ENCODE peak calls at places on chromosome 22, in six cellular contexts. One of them, this sample, is unnamed.

GRCh38 chr22:17777005-17777716 is 2.9 kb upstream of the BID start:
- DNase-seq in GM20000: peak
- DNase-seq in lung microvascular endothelial cell: peak
- DNase-seq in mucosa of descending colon: peak
- DNase-seq in HAP-1: no peak
- DNase-seq in astrocyte: no peak
- DNase-seq in this sample: no peak

GRCh38 chr22:28016781-28017557 is 97.9 kb upstream of the PITPNB start:
- DNase-seq in astrocyte: no peak
- DNase-seq in lung microvascular endothelial cell: no peak
- DNase-seq in HAP-1: no peak
- DNase-seq in mucosa of descending colon: no peak
- DNase-seq in GM20000: no peak
- DNase-seq in this sample: no peak

GRCh38 chr22:45009881-45010531 is at the start of gene PHF21B:
- DNase-seq in GM20000: peak
- DNase-seq in astrocyte: no peak
- DNase-seq in lung microvascular endothelial cell: peak
- DNase-seq in mucosa of descending colon: no peak
- DNase-seq in HAP-1: peak
- DNase-seq in this sample: no peak

GRCh38 chr22:20803696-20804324 is 29.9 kb downstream of the SERPIND1 start:
- DNase-seq in GM20000: peak
- DNase-seq in HAP-1: peak
- DNase-seq in lung microvascular endothelial cell: peak
- DNase-seq in mucosa of descending colon: no peak
- DNase-seq in astrocyte: no peak
- DNase-seq in this sample: no peak

GRCh38 chr22:23204541-23205157 is 24.3 kb downstream of the BCR start:
- DNase-seq in mucosa of descending colon: no peak
- DNase-seq in GM20000: no peak
- DNase-seq in lung microvascular endothelial cell: no peak
- DNase-seq in HAP-1: no peak
- DNase-seq in astrocyte: no peak
- DNase-seq in this sample: no peak

GRCh38 chr22:38144025-38144405 is 33.5 kb upstream of the BAIAP2L2 start:
- DNase-seq in GM20000: no peak
- DNase-seq in mucosa of descending colon: no peak
- DNase-seq in HAP-1: no peak
- DNase-seq in astrocyte: no peak
- DNase-seq in lung microvascular endothelial cell: no peak
- DNase-seq in this sample: no peak

GRCh38 chr22:36773935-36774334 is 2.0 kb downstream of the IFT27 start:
- DNase-seq in HAP-1: no peak
- DNase-seq in lung microvascular endothelial cell: peak
- DNase-seq in mucosa of descending colon: no peak
- DNase-seq in GM20000: no peak
- DNase-seq in astrocyte: no peak
- DNase-seq in this sample: no peak

GRCh38 chr22:22882033-22882717 is 5.4 kb upstream of the IGLL5 start:
- DNase-seq in astrocyte: no peak
- DNase-seq in lung microvascular endothelial cell: no peak
- DNase-seq in GM20000: peak
- DNase-seq in mucosa of descending colon: no peak
- DNase-seq in HAP-1: no peak
- DNase-seq in this sample: no peak

GRCh38 chr22:37959231-37959825 is 5.8 kb downstream of the POLR2F start:
- DNase-seq in HAP-1: no peak
- DNase-seq in lung microvascular endothelial cell: no peak
- DNase-seq in GM20000: no peak
- DNase-seq in astrocyte: no peak
- DNase-seq in mucosa of descending colon: no peak
- DNase-seq in this sample: no peak

GRCh38 chr22:42160251-42160650 is 29.6 kb upstream of the CYP2D6 start:
- DNase-seq in GM20000: no peak
- DNase-seq in HAP-1: no peak
- DNase-seq in astrocyte: no peak
- DNase-seq in mucosa of descending colon: no peak
- DNase-seq in lung microvascular endothelial cell: no peak
- DNase-seq in this sample: no peak

GRCh38 chr22:31199187-31199586 is 12.9 kb upstream of the LIMK2 start:
- DNase-seq in astrocyte: no peak
- DNase-seq in lung microvascular endothelial cell: peak
- DNase-seq in GM20000: no peak
- DNase-seq in mucosa of descending colon: no peak
- DNase-seq in HAP-1: no peak
- DNase-seq in this sample: no peak

GRCh38 chr22:29032014-29032475 is 29.6 kb downstream of the C22orf31 start:
- DNase-seq in mucosa of descending colon: no peak
- DNase-seq in GM20000: no peak
- DNase-seq in HAP-1: no peak
- DNase-seq in lung microvascular endothelial cell: no peak
- DNase-seq in astrocyte: no peak
- DNase-seq in this sample: no peak

GRCh38 chr22:22408731-22409696 is 99.5 kb downstream of the ZNF280B start:
- DNase-seq in GM20000: peak
- DNase-seq in lung microvascular endothelial cell: peak
- DNase-seq in mucosa of descending colon: no peak
- DNase-seq in astrocyte: no peak
- DNase-seq in HAP-1: peak
- DNase-seq in this sample: no peak

GRCh38 chr22:43922123-43922522 is 1.5 kb upstream of the PNPLA3 start:
- DNase-seq in lung microvascular endothelial cell: no peak
- DNase-seq in astrocyte: no peak
- DNase-seq in mucosa of descending colon: no peak
- DNase-seq in HAP-1: no peak
- DNase-seq in GM20000: no peak
- DNase-seq in this sample: no peak

GRCh38 chr22:42747701-42748513 is 27.2 kb upstream of the A4GALT start:
- DNase-seq in GM20000: no peak
- DNase-seq in HAP-1: no peak
- DNase-seq in astrocyte: peak
- DNase-seq in lung microvascular endothelial cell: peak
- DNase-seq in mucosa of descending colon: no peak
- DNase-seq in this sample: no peak

GRCh38 chr22:29477919-29478318 is 2.1 kb upstream of the NEFH start:
- DNase-seq in HAP-1: no peak
- DNase-seq in astrocyte: no peak
- DNase-seq in mucosa of descending colon: no peak
- DNase-seq in lung microvascular endothelial cell: no peak
- DNase-seq in GM20000: no peak
- DNase-seq in this sample: no peak

GRCh38 chr22:17579535-17579981 is 16.3 kb downstream of the SLC25A18 start:
- DNase-seq in astrocyte: no peak
- DNase-seq in HAP-1: no peak
- DNase-seq in GM20000: no peak
- DNase-seq in lung microvascular endothelial cell: no peak
- DNase-seq in mucosa of descending colon: peak
- DNase-seq in this sample: no peak

GRCh38 chr22:17858033-17858432 is 83.8 kb upstream of the BID start:
- DNase-seq in mucosa of descending colon: peak
- DNase-seq in GM20000: no peak
- DNase-seq in HAP-1: no peak
- DNase-seq in lung microvascular endothelial cell: no peak
- DNase-seq in astrocyte: no peak
- DNase-seq in this sample: no peak

GRCh38 chr22:32852346-32853251 is 51.1 kb downstream of the TIMP3 start:
- DNase-seq in astrocyte: no peak
- DNase-seq in GM20000: no peak
- DNase-seq in mucosa of descending colon: no peak
- DNase-seq in lung microvascular endothelial cell: no peak
- DNase-seq in HAP-1: no peak
- DNase-seq in this sample: no peak

GRCh38 chr22:24968066-24968561 is 15.6 kb downstream of the KIAA1671 start:
- DNase-seq in astrocyte: peak
- DNase-seq in HAP-1: no peak
- DNase-seq in lung microvascular endothelial cell: peak
- DNase-seq in GM20000: no peak
- DNase-seq in mucosa of descending colon: no peak
- DNase-seq in this sample: no peak

GRCh38 chr22:20011123-20011992 is 5.3 kb downstream of the ARVCF start:
- DNase-seq in mucosa of descending colon: peak
- DNase-seq in HAP-1: no peak
- DNase-seq in GM20000: no peak
- DNase-seq in lung microvascular endothelial cell: no peak
- DNase-seq in astrocyte: no peak
- DNase-seq in this sample: no peak

GRCh38 chr22:40733919-40734318 is 54.6 kb downstream of the MCHR1 start:
- DNase-seq in HAP-1: no peak
- DNase-seq in lung microvascular endothelial cell: no peak
- DNase-seq in mucosa of descending colon: no peak
- DNase-seq in astrocyte: no peak
- DNase-seq in GM20000: no peak
- DNase-seq in this sample: no peak

GRCh38 chr22:37529652-37530345 is 10.6 kb upstream of the CARD10 start:
- DNase-seq in HAP-1: no peak
- DNase-seq in mucosa of descending colon: peak
- DNase-seq in lung microvascular endothelial cell: no peak
- DNase-seq in GM20000: no peak
- DNase-seq in astrocyte: no peak
- DNase-seq in this sample: no peak

GRCh38 chr22:49564054-49564453 is 263.6 kb downstream of the BRD1 start:
- DNase-seq in GM20000: no peak
- DNase-seq in astrocyte: no peak
- DNase-seq in HAP-1: peak
- DNase-seq in lung microvascular endothelial cell: no peak
- DNase-seq in mucosa of descending colon: no peak
- DNase-seq in this sample: no peak

GRCh38 chr22:47437110-47437509 is 674.7 kb downstream of the TBC1D22A start:
- DNase-seq in lung microvascular endothelial cell: no peak
- DNase-seq in HAP-1: no peak
- DNase-seq in mucosa of descending colon: no peak
- DNase-seq in GM20000: peak
- DNase-seq in astrocyte: no peak
- DNase-seq in this sample: no peak

GRCh38 chr22:19767427-19768380 is 7.1 kb downstream of the TBX1 start:
- DNase-seq in GM20000: no peak
- DNase-seq in HAP-1: no peak
- DNase-seq in lung microvascular endothelial cell: peak
- DNase-seq in mucosa of descending colon: no peak
- DNase-seq in astrocyte: no peak
- DNase-seq in this sample: no peak